ENCODE peak calls at places on chromosome 13, in four cellular contexts. L is A549, E is IMR-90, H is HepG2. Z is an unnamed sample.

GRCh38 chr13:106426909-106427308 is 108.6 kb downstream of the EFNB2 start:
- DNase-seq in E (no peak), L (no peak), H (no peak), Z (no peak)

GRCh38 chr13:113060557-113061270 is 44.9 kb upstream of the F7 start:
- DNase-seq in E (no peak), L (no peak), H (no peak), Z (no peak)

GRCh38 chr13:87094646-87095045 is 576.5 kb upstream of the SLITRK5 start:
- DNase-seq in E (no peak), L (no peak), H (no peak), Z (no peak)

GRCh38 chr13:114231886-114232285 is 2.8 kb upstream of the CDC16 start:
- DNase-seq in E (no peak), L (no peak), H (no peak), Z (no peak)

GRCh38 chr13:35144496-35144895 is 202.4 kb downstream of the NBEA start:
- DNase-seq in E (no peak), L (no peak), H (no peak), Z (no peak)

GRCh38 chr13:101474419-101474957 is 22.0 kb downstream of the ITGBL1 start:
- DNase-seq in L (no peak), E (peak; percentile 91), H (no peak), Z (no peak)

GRCh38 chr13:47417485-47417884 is 520.6 kb upstream of the HTR2A start:
- DNase-seq in L (no peak), E (no peak), H (no peak), Z (no peak)

GRCh38 chr13:80361883-80362327 is 21.0 kb upstream of the SPRY2 start:
- DNase-seq in E (no peak), H (peak; percentile 87), L (no peak), Z (peak; percentile 5)

GRCh38 chr13:110853235-110853721 is 61.6 kb downstream of the ANKRD10 start:
- DNase-seq in L (no peak), H (no peak), E (no peak), Z (no peak)

GRCh38 chr13:42747399-42747873 is 33.9 kb upstream of the FAM216B start:
- DNase-seq in E (peak; percentile 99), H (no peak), L (no peak), Z (no peak)

GRCh38 chr13:20191311-20191901 is 1.3 kb downstream of the GJB2 start:
- DNase-seq in L (no peak), H (no peak), E (no peak), Z (no peak)

GRCh38 chr13:74203576-74203975 is 69.4 kb upstream of the KLF12 start:
- DNase-seq in E (peak; percentile 47), H (no peak), L (no peak), Z (no peak)

GRCh38 chr13:76512676-76513277 is 373.4 kb downstream of the KCTD12 start:
- DNase-seq in L (no peak), H (no peak), E (peak; percentile 97), Z (no peak)

GRCh38 chr13:52353116-52353718 is 52.8 kb downstream of the THSD1 start:
- DNase-seq in H (no peak), L (no peak), E (peak; percentile 75), Z (no peak)

GRCh38 chr13:52359534-52359933 is 46.4 kb downstream of the THSD1 start:
- DNase-seq in H (no peak), E (peak; percentile 37), L (no peak), Z (no peak)

GRCh38 chr13:52361225-52361624 is 44.7 kb downstream of the THSD1 start:
- DNase-seq in E (no peak), H (no peak), L (no peak), Z (no peak)

DNA sequence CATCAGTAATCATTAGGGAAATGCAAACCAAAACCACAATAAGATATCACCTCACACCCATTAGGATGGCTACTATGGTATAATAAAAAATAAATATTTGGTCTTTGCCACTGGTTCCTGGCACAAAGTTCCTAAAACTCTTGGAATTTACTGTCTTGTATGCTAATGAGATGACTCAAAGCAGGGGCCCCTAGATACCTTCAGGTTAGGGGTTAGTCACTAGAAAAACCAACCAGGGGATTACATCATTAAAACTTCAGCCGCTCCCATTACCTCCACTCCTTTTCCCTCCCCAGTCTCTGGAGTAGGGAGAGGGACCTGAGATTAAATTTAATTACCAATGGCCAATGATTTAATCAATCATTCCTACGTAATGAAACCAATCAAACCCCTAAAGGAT is 49.6 kb downstream of the THSD1 start:
- DNase-seq in L (no peak), H (no peak), E (peak; percentile 57), Z (no peak)
- TF ChIP-seq BHLHE40 in L (no peak), H (no peak), E (no peak), Z (no peak)

DNA sequence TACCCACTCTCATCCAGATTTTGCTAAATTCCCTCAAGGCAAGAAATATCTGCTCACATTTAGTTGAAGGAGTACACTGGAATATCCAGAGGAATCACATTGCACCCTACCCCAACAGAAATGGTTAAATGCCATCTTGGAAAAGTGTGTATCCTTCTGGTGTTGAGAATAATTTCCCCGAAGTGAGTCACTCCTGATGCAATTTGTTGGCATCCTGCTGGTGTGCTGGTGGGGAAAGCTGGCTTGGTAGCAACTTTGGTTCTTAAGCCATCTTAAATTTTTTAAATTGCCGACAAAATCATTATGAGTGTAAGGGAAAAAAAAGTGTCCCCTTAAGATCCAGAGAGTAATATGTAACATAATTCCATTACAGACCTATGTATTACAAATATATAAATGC is 337.3 kb upstream of the DACH1 start:
- DNase-seq in E (no peak), H (no peak), L (no peak), Z (no peak)
- TF ChIP-seq MAZ in E (no peak), H (no peak), L (no peak), Z (no peak)

DNA sequence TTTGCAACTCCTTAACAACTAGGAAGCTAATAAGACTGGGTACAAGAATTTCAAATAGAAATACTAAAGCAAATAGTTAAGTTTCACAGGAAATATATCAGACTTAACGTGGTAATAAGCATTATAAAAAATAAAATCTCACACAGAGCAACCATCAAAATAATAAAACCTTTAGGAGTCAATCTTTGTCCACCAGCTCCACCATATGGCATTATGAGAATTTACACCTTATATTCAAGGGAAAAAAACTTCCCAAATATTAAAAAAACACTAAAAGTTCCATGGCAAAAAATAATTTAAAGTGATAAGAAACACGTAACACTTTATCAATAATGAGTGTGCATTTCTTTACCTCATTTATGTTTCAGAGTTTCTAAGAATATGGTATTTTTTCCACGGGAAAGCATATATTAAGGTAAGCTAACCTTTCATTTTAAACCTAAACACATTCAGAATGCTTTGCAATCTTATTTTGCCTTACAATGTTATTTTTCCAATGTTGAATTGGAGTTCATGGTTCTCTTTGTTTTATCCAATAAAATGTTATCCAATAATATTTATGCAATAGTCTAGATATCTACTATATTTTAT is 423.2 kb upstream of the SGCG start:
- DNase-seq in H (no peak), E (peak; percentile 7), L (no peak), Z (no peak)
- TF ChIP-seq BHLHE40 in H (no peak), E (no peak), L (no peak), Z (no peak)

DNA sequence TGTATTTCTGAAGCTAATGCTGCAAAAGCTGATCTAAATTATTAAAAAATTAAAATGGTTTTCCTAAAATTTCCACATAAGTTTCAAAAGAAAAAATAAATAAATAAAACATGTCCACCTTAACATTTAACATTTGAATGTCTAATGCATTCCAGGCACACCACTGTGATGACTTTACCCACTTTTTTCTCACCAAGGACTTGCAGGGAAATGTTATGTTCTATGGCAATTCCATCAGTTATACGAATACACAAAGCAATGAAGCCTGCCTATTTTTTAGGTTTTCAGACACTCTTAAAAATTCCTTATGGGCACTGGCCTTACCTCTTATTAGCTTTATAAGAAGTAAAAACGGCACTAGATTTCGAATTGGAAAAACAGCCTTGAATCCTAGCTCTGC is 10.2 kb downstream of the TSC22D1 start:
- DNase-seq in H (no peak), E (peak; percentile 23), L (no peak), Z (no peak)
- TF ChIP-seq MAZ in H (no peak), E (no peak), L (no peak), Z (no peak)

DNA sequence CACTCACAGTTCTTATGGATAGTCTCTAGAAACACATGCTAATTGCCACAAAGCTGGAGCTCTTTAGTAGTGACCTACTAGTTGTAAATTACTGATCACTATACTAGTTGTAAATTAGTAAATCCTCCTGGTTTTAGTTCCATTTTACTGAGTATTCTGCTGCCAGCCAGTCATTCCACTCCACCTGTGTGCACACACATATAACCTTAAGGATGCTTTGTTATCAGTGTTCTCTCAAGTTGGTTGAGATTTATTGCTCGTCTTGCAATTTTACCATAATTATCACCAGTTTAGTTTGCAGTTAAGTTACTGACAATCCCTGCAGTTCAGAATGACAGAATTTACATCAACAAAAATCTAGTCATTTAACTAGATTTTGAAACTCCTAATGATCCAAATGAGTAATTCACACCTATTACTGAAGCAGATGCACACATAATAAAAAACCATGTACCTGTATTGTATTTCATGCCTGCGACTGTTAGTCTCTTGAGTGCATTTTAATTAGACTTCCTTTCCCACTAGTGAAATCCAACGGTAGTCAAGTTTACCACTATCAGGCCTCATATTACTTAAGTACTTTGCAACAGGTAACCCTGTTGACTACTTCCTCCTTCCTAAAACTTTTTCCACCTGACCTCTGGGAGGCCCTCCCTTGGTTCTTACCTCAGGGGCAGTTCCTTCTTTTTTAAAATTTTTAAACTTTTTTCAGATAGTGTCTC is 7.6 kb downstream of the TPT1 start:
- DNase-seq in H (no peak), E (no peak), L (no peak), Z (no peak)
- TF ChIP-seq BHLHE40 in H (no peak), E (no peak), L (no peak), Z (no peak)

DNA sequence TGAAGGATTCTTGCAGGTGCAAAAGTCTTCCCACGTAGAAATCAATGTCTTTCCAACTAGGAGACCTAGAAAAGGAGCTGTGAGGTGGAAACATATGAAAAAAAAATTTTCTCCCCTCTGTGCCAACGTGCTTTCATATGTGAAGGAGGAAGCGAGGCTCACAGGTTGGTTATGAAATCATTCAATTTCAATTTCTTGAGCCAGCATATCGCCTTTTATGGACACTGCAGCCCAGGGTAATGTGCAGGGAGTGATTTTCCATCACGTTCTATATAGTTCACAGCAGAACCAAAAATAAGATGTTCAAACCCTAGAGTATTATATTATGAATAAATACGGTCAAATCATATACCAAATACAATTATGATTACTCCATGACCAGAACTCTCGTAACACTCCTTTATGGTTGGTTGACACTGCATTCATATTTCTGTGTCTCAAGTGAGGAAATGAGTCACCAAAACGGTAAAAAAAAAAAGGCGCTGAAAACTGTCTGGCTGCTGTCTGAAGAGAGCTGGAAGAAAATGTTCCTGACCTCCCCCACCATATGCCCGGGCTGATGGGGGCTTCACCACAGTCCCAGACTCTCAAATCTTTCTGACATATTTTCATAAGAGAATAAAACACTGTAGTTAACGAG is 75.8 kb upstream of the UBAC2 start:
- DNase-seq in H (no peak), E (peak; percentile 45), L (peak; percentile 28), Z (peak; percentile 15)
- TF ChIP-seq MAZ in H (no peak), E (no peak), L (no peak), Z (no peak)

Z was measured in K562.